ENCODE peak calls at places on chromosomes 3 and 15, in ten cellular contexts. A is CD8-positive, alpha-beta memory T cell; Y is SJSA1; W is lower lobe of right lung; M is thoracic aorta; K is aorta; P is adipocyte; I is fibroblast of lung; T is Panc1; S is upper lobe of right lung. D is an unnamed sample.

GRCh38 chr15:65980824-65981456 is 111.6 kb downstream of the RAB11A start:
- DNase-seq in K (peak; percentile 55), T (peak; percentile 5), M (no peak), W (peak; percentile 68), S (peak; percentile 81), A (no peak), P (peak; percentile 64), I (peak; percentile 79), Y (peak; percentile 34), D (peak; percentile 70)

GRCh38 chr3:108125550-108126071 is 34.8 kb upstream of the CD47 start:
- DNase-seq in K (no peak), M (no peak), I (no peak), P (no peak), S (no peak), Y (no peak), A (peak; percentile 34), W (no peak), T (no peak), D (no peak)

GRCh38 chr3:143820466-143821221 is 27.6 kb downstream of the SLC9A9 start:
- DNase-seq in S (no peak), A (no peak), K (peak; percentile 63), M (no peak), I (peak; percentile 8), Y (no peak), T (no peak), W (no peak), P (no peak), D (no peak)

GRCh38 chr3:138307896-138308295 is 21.8 kb downstream of the NME9 start:
- DNase-seq in P (no peak), T (no peak), Y (no peak), I (no peak), A (no peak), M (no peak), K (no peak), W (no peak), S (no peak), D (no peak)

GRCh38 chr3:32004111-32004790 is 22.7 kb downstream of the ZNF860 start:
- DNase-seq in K (no peak), I (no peak), S (no peak), M (no peak), Y (no peak), A (no peak), T (no peak), W (no peak), P (no peak), D (no peak)

GRCh38 chr15:81152799-81153198 is 18.7 kb downstream of the CFAP161 start:
- DNase-seq in I (peak; percentile 15), W (no peak), A (no peak), Y (no peak), M (no peak), K (no peak), P (no peak), T (no peak), S (no peak), D (no peak)

GRCh38 chr3:175226444-175226843 is 367.3 kb downstream of the NAALADL2 start:
- DNase-seq in P (peak; percentile 3), I (no peak), S (no peak), K (no peak), Y (no peak), A (no peak), M (no peak), T (no peak), W (no peak), D (no peak)

GRCh38 chr3:85603378-85603777 is 644.6 kb downstream of the CADM2 start:
- DNase-seq in A (no peak), K (no peak), T (no peak), P (no peak), S (no peak), M (no peak), Y (no peak), I (no peak), W (no peak), D (no peak)

GRCh38 chr15:68354923-68355322 is 77.0 kb downstream of the ITGA11 start:
- DNase-seq in K (no peak), W (no peak), T (peak; percentile 10), Y (peak; percentile 78), M (no peak), A (no peak), S (no peak), I (peak; percentile 99), P (peak; percentile 61), D (peak; percentile 99)

GRCh38 chr3:178127221-178127620 is 409.0 kb upstream of the KCNMB2 start:
- DNase-seq in W (no peak), K (no peak), I (no peak), T (no peak), M (no peak), P (no peak), S (no peak), A (no peak), Y (no peak), D (no peak)

GRCh38 chr15:25663515-25663914 is 199.6 kb downstream of the ATP10A start:
- DNase-seq in T (no peak), K (no peak), A (no peak), W (no peak), M (no peak), I (no peak), P (no peak), Y (no peak), S (no peak), D (no peak)

GRCh38 chr15:73800662-73801345 is 47.7 kb upstream of the INSYN1 start:
- DNase-seq in I (peak; percentile 93), T (no peak), S (no peak), M (peak; percentile 20), A (no peak), W (no peak), P (peak; percentile 79), K (peak; percentile 79), Y (peak; percentile 54), D (peak; percentile 93)

GRCh38 chr15:78979456-78980320 is 34.8 kb upstream of the CTSH start:
- DNase-seq in S (no peak), I (peak; percentile 76), T (peak; percentile 54), W (no peak), P (peak; percentile 72), M (no peak), Y (peak; percentile 48), A (peak; percentile 6), K (no peak), D (peak; percentile 60)

DNA sequence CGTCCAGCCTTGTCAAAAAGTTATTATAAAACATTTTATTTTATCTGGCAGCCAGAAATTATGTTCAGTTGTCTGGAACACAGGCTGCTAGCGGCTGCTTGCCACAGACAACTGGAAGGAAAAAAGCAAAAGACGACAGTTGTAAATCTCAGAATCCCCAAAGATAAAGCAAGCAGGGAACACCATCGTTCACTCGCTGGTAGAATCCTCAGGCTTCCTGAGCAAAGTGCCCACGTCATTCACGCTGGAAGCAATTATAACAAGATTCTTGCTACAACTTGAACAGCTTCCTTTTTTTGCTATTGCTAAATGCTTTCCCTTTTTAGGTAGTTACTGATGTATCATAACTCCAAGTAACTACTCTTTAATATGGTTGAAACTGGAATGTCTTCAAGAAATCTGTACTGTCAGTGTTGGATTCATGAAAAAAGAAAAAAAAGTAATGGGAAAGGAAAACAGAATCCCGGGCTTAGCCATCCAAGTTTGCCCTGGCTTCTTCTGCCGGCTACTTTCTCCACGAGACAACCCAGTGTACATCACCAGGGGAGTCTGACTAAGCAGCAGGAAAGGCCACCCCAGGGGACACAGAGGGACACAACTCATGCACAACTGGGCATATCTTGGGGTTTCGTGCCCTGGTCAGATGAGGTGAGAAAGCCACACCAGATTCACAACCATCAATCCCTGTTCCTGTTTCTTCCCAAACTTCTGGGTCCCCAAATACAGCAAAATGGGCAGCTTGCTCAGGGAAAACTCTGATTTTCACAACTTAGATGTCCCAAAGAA is 33.4 kb downstream of the ADAMTS17 start:
- DNase-seq in W (no peak), K (no peak), A (no peak), P (no peak), S (no peak), M (no peak), I (no peak), T (no peak), Y (no peak), D (no peak)
- H3K4me1 ChIP-seq in W (peaks cover 7% of the 10 kb centered on the region), K (peaks cover 4% of the 10 kb centered on the region), A (no peaks in the 10 kb centered on the region), P (peaks cover 5% of the 10 kb centered on the region), S (no peaks in the 10 kb centered on the region), M (no peaks in the 10 kb centered on the region), I (no peaks in the 10 kb centered on the region), T (no peaks in the 10 kb centered on the region), Y (no peaks in the 10 kb centered on the region), D (no peaks in the 10 kb centered on the region)

DNA sequence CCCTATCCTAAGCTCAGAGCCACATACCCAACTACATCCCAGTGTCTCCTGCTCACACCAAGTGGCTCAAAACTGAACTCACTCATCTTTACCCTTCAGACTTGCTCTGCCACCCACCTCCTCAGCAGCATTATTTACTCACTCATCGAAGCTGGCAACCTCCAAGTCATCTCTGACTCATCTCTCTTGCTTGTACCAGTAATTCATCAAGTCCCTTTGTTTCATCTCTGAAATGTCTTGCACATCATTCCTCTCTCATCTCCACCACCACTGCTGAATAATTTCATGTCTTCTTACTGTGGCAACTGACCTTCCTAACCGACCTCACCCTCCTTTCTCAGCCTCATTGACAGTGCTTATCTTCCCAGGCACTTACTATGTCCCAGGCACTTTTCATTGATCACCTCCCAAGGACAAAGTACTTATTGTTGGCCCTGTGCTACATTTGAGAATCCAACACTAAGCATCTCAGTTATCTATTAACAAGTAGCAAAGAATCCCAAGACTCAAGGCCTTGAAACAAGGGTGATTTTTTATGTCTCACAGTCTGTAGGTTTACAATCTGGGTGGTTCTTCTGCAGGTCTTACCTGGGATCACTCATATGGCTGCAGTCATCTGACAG is 82.0 kb downstream of the MRPL46 start:
- DNase-seq in K (no peak), T (no peak), Y (peak; percentile 10), P (peak; percentile 44), W (no peak), M (no peak), A (no peak), I (peak; percentile 78), S (no peak), D (peak; percentile 66)
- H3K4me1 ChIP-seq in K (no peaks in the 10 kb centered on the region), T (no peaks in the 10 kb centered on the region), Y (peaks cover 3% of the 10 kb centered on the region), P (peaks cover 3% of the 10 kb centered on the region), W (no peaks in the 10 kb centered on the region), M (no peaks in the 10 kb centered on the region), A (no peaks in the 10 kb centered on the region), I (no peaks in the 10 kb centered on the region), S (no peaks in the 10 kb centered on the region), D (peaks cover 6% of the 10 kb centered on the region)

GRCh38 chr15:95826388-95826781 is 504.1 kb upstream of the NR2F2 start:
- DNase-seq in P (no peak), A (no peak), T (no peak), W (no peak), I (no peak), M (no peak), Y (no peak), S (no peak), K (no peak), D (no peak)
- H3K4me1 ChIP-seq in P (peaks cover 6% of the 10 kb centered on the region), A (no peaks in the 10 kb centered on the region), T (no peaks in the 10 kb centered on the region), W (no peaks in the 10 kb centered on the region), I (no peaks in the 10 kb centered on the region), M (no peaks in the 10 kb centered on the region), Y (no peaks in the 10 kb centered on the region), S (no peaks in the 10 kb centered on the region), K (no peaks in the 10 kb centered on the region), D (no peaks in the 10 kb centered on the region)

DNA sequence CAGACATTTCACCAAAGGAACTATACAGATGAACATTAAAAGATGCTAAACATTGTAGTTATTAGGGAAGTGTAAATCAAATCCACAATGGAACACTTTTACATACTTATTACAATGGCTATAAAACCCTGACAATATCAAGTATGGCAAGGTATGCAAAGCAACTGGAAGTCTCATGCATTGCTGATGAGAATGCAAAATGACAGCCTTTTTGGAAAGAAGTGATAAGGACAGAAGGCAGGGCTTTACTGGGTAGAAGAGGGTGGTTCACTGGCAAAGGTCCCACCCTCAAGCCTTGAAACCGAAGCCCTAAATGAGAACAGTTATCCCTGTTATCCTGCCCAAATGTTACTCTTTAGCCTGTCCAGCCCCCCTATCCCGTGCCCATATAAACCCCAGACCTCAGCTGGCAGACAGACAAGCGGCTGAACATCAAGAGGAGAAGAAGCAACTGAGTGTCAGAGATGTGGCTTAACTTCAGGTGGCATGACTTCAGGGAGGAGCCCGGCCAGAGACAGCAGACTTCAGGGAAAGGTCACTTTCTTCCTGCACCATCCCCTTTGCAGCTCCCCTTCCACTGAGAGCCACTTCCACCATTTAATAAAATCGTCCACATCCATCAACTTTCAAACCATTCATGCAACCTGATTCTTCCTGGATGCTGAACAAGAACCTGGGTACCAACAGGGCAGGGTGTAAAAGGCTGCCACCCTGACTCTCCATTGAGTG is 722 bp upstream of the GCSAM start:
- DNase-seq in Y (no peak), T (no peak), W (no peak), P (no peak), M (no peak), A (no peak), I (no peak), K (no peak), S (no peak), D (no peak)
- H3K4me1 ChIP-seq in Y (no peaks in the 10 kb centered on the region), T (no peaks in the 10 kb centered on the region), W (peaks cover 5% of the 10 kb centered on the region), P (peaks cover 9% of the 10 kb centered on the region), M (no peaks in the 10 kb centered on the region), A (peaks cover 62% of the 10 kb centered on the region), I (no peaks in the 10 kb centered on the region), K (no peaks in the 10 kb centered on the region), S (no peaks in the 10 kb centered on the region), D (peaks cover 2% of the 10 kb centered on the region)